ENCODE peak calls at places on chromosome 7, in eight cellular contexts. One of them, this sample, is unnamed.

GRCh38 chr7:44811093-44811492 is 14.6 kb downstream of the PPIA start:
- DNase-seq in NCI-H1105 treated with DMSO at 0.1 percent for 48 hours: no peak
- DNase-seq in T-cell: no peak
- DNase-seq in stimulated activated CD4-positive, alpha-beta T cell treated with anti-CD3 and anti-CD28 coated beads, Interleukin-1b, Interleukin-23, amount 100 ng/mL, for 4 hours: no peak
- DNase-seq in neural progenitor cell: no peak
- DNase-seq in NCI-H1436: no peak
- DNase-seq in T-helper 9 cell: no peak
- DNase-seq in stimulated activated CD8-positive, alpha-beta memory T cell treated with anti-CD3 and anti-CD28 coated beads, Interleukin-4, amount 100 ng/mL, for 4 hours: no peak
- DNase-seq in this sample: no peak

GRCh38 chr7:140714331-140715040 is 18.0 kb downstream of the NDUFB2 start:
- DNase-seq in T-helper 9 cell: no peak
- DNase-seq in NCI-H1105 treated with DMSO at 0.1 percent for 48 hours: no peak
- DNase-seq in NCI-H1436: no peak
- DNase-seq in neural progenitor cell: no peak
- DNase-seq in stimulated activated CD4-positive, alpha-beta T cell treated with anti-CD3 and anti-CD28 coated beads, Interleukin-1b, Interleukin-23, amount 100 ng/mL, for 4 hours: no peak
- DNase-seq in T-cell: no peak
- DNase-seq in stimulated activated CD8-positive, alpha-beta memory T cell treated with anti-CD3 and anti-CD28 coated beads, Interleukin-4, amount 100 ng/mL, for 4 hours: no peak
- DNase-seq in this sample: no peak

GRCh38 chr7:116315293-116315692 is 105.0 kb downstream of the TES start:
- DNase-seq in T-cell: no peak
- DNase-seq in NCI-H1436: no peak
- DNase-seq in T-helper 9 cell: no peak
- DNase-seq in neural progenitor cell: peak
- DNase-seq in NCI-H1105 treated with DMSO at 0.1 percent for 48 hours: no peak
- DNase-seq in stimulated activated CD8-positive, alpha-beta memory T cell treated with anti-CD3 and anti-CD28 coated beads, Interleukin-4, amount 100 ng/mL, for 4 hours: no peak
- DNase-seq in stimulated activated CD4-positive, alpha-beta T cell treated with anti-CD3 and anti-CD28 coated beads, Interleukin-1b, Interleukin-23, amount 100 ng/mL, for 4 hours: no peak
- DNase-seq in this sample: no peak

GRCh38 chr7:30884881-30885280 is 26.8 kb upstream of the AQP1 start:
- DNase-seq in NCI-H1436: no peak
- DNase-seq in stimulated activated CD4-positive, alpha-beta T cell treated with anti-CD3 and anti-CD28 coated beads, Interleukin-1b, Interleukin-23, amount 100 ng/mL, for 4 hours: no peak
- DNase-seq in stimulated activated CD8-positive, alpha-beta memory T cell treated with anti-CD3 and anti-CD28 coated beads, Interleukin-4, amount 100 ng/mL, for 4 hours: no peak
- DNase-seq in T-helper 9 cell: no peak
- DNase-seq in T-cell: no peak
- DNase-seq in NCI-H1105 treated with DMSO at 0.1 percent for 48 hours: no peak
- DNase-seq in neural progenitor cell: no peak
- DNase-seq in this sample: no peak

GRCh38 chr7:28533731-28534531 is 121.6 kb downstream of the CREB5 start:
- DNase-seq in NCI-H1105 treated with DMSO at 0.1 percent for 48 hours: no peak
- DNase-seq in T-cell: no peak
- DNase-seq in NCI-H1436: no peak
- DNase-seq in neural progenitor cell: no peak
- DNase-seq in stimulated activated CD8-positive, alpha-beta memory T cell treated with anti-CD3 and anti-CD28 coated beads, Interleukin-4, amount 100 ng/mL, for 4 hours: no peak
- DNase-seq in stimulated activated CD4-positive, alpha-beta T cell treated with anti-CD3 and anti-CD28 coated beads, Interleukin-1b, Interleukin-23, amount 100 ng/mL, for 4 hours: no peak
- DNase-seq in T-helper 9 cell: no peak
- DNase-seq in this sample: no peak

GRCh38 chr7:157299613-157300405 is 37.0 kb upstream of the DNAJB6 start:
- DNase-seq in T-cell: peak
- DNase-seq in T-helper 9 cell: peak
- DNase-seq in stimulated activated CD8-positive, alpha-beta memory T cell treated with anti-CD3 and anti-CD28 coated beads, Interleukin-4, amount 100 ng/mL, for 4 hours: no peak
- DNase-seq in NCI-H1105 treated with DMSO at 0.1 percent for 48 hours: no peak
- DNase-seq in NCI-H1436: no peak
- DNase-seq in neural progenitor cell: no peak
- DNase-seq in stimulated activated CD4-positive, alpha-beta T cell treated with anti-CD3 and anti-CD28 coated beads, Interleukin-1b, Interleukin-23, amount 100 ng/mL, for 4 hours: peak
- DNase-seq in this sample: no peak

GRCh38 chr7:138388673-138389491 is 71.2 kb upstream of the TRIM24 start:
- DNase-seq in NCI-H1436: no peak
- DNase-seq in T-cell: no peak
- DNase-seq in NCI-H1105 treated with DMSO at 0.1 percent for 48 hours: no peak
- DNase-seq in T-helper 9 cell: no peak
- DNase-seq in stimulated activated CD4-positive, alpha-beta T cell treated with anti-CD3 and anti-CD28 coated beads, Interleukin-1b, Interleukin-23, amount 100 ng/mL, for 4 hours: no peak
- DNase-seq in stimulated activated CD8-positive, alpha-beta memory T cell treated with anti-CD3 and anti-CD28 coated beads, Interleukin-4, amount 100 ng/mL, for 4 hours: no peak
- DNase-seq in neural progenitor cell: no peak
- DNase-seq in this sample: no peak

GRCh38 chr7:142722289-142722794 is 26.9 kb upstream of the PRSS1 start:
- DNase-seq in NCI-H1105 treated with DMSO at 0.1 percent for 48 hours: no peak
- DNase-seq in T-cell: no peak
- DNase-seq in neural progenitor cell: no peak
- DNase-seq in stimulated activated CD4-positive, alpha-beta T cell treated with anti-CD3 and anti-CD28 coated beads, Interleukin-1b, Interleukin-23, amount 100 ng/mL, for 4 hours: no peak
- DNase-seq in stimulated activated CD8-positive, alpha-beta memory T cell treated with anti-CD3 and anti-CD28 coated beads, Interleukin-4, amount 100 ng/mL, for 4 hours: no peak
- DNase-seq in NCI-H1436: no peak
- DNase-seq in T-helper 9 cell: no peak
- DNase-seq in this sample: no peak

GRCh38 chr7:144730224-144730623 is 105.6 kb downstream of the TPK1 start:
- DNase-seq in NCI-H1105 treated with DMSO at 0.1 percent for 48 hours: no peak
- DNase-seq in T-helper 9 cell: no peak
- DNase-seq in stimulated activated CD8-positive, alpha-beta memory T cell treated with anti-CD3 and anti-CD28 coated beads, Interleukin-4, amount 100 ng/mL, for 4 hours: no peak
- DNase-seq in NCI-H1436: no peak
- DNase-seq in neural progenitor cell: no peak
- DNase-seq in T-cell: no peak
- DNase-seq in stimulated activated CD4-positive, alpha-beta T cell treated with anti-CD3 and anti-CD28 coated beads, Interleukin-1b, Interleukin-23, amount 100 ng/mL, for 4 hours: no peak
- DNase-seq in this sample: no peak

GRCh38 chr7:80131675-80132435 is 2.8 kb upstream of the GNAI1 start:
- DNase-seq in stimulated activated CD4-positive, alpha-beta T cell treated with anti-CD3 and anti-CD28 coated beads, Interleukin-1b, Interleukin-23, amount 100 ng/mL, for 4 hours: no peak
- DNase-seq in NCI-H1436: no peak
- DNase-seq in stimulated activated CD8-positive, alpha-beta memory T cell treated with anti-CD3 and anti-CD28 coated beads, Interleukin-4, amount 100 ng/mL, for 4 hours: no peak
- DNase-seq in T-helper 9 cell: no peak
- DNase-seq in neural progenitor cell: no peak
- DNase-seq in T-cell: no peak
- DNase-seq in NCI-H1105 treated with DMSO at 0.1 percent for 48 hours: no peak
- DNase-seq in this sample: no peak

GRCh38 chr7:24911213-24911603 is 68.8 kb downstream of the OSBPL3 start:
- DNase-seq in NCI-H1436: peak
- DNase-seq in T-helper 9 cell: no peak
- DNase-seq in stimulated activated CD8-positive, alpha-beta memory T cell treated with anti-CD3 and anti-CD28 coated beads, Interleukin-4, amount 100 ng/mL, for 4 hours: no peak
- DNase-seq in neural progenitor cell: no peak
- DNase-seq in T-cell: no peak
- DNase-seq in stimulated activated CD4-positive, alpha-beta T cell treated with anti-CD3 and anti-CD28 coated beads, Interleukin-1b, Interleukin-23, amount 100 ng/mL, for 4 hours: no peak
- DNase-seq in NCI-H1105 treated with DMSO at 0.1 percent for 48 hours: peak
- DNase-seq in this sample: no peak

GRCh38 chr7:138002096-138002827 is 376 bp upstream of the CREB3L2 start:
- DNase-seq in NCI-H1105 treated with DMSO at 0.1 percent for 48 hours: peak
- DNase-seq in stimulated activated CD8-positive, alpha-beta memory T cell treated with anti-CD3 and anti-CD28 coated beads, Interleukin-4, amount 100 ng/mL, for 4 hours: peak
- DNase-seq in T-cell: peak
- DNase-seq in stimulated activated CD4-positive, alpha-beta T cell treated with anti-CD3 and anti-CD28 coated beads, Interleukin-1b, Interleukin-23, amount 100 ng/mL, for 4 hours: peak
- DNase-seq in neural progenitor cell: peak
- DNase-seq in NCI-H1436: peak
- DNase-seq in T-helper 9 cell: peak
- DNase-seq in this sample: peak

GRCh38 chr7:101833799-101834198 is 16.4 kb downstream of the CUX1 start:
- DNase-seq in stimulated activated CD4-positive, alpha-beta T cell treated with anti-CD3 and anti-CD28 coated beads, Interleukin-1b, Interleukin-23, amount 100 ng/mL, for 4 hours: no peak
- DNase-seq in stimulated activated CD8-positive, alpha-beta memory T cell treated with anti-CD3 and anti-CD28 coated beads, Interleukin-4, amount 100 ng/mL, for 4 hours: no peak
- DNase-seq in NCI-H1436: no peak
- DNase-seq in T-helper 9 cell: no peak
- DNase-seq in T-cell: no peak
- DNase-seq in neural progenitor cell: no peak
- DNase-seq in NCI-H1105 treated with DMSO at 0.1 percent for 48 hours: no peak
- DNase-seq in this sample: no peak

GRCh38 chr7:2856388-2857169 is 12.5 kb upstream of the GNA12 start:
- DNase-seq in NCI-H1436: peak
- DNase-seq in stimulated activated CD8-positive, alpha-beta memory T cell treated with anti-CD3 and anti-CD28 coated beads, Interleukin-4, amount 100 ng/mL, for 4 hours: no peak
- DNase-seq in stimulated activated CD4-positive, alpha-beta T cell treated with anti-CD3 and anti-CD28 coated beads, Interleukin-1b, Interleukin-23, amount 100 ng/mL, for 4 hours: no peak
- DNase-seq in T-helper 9 cell: no peak
- DNase-seq in neural progenitor cell: no peak
- DNase-seq in NCI-H1105 treated with DMSO at 0.1 percent for 48 hours: no peak
- DNase-seq in T-cell: no peak
- DNase-seq in this sample: no peak

GRCh38 chr7:106112972-106113421 is 885 bp upstream of the SYPL1 start:
- DNase-seq in NCI-H1436: no peak
- DNase-seq in T-helper 9 cell: no peak
- DNase-seq in stimulated activated CD8-positive, alpha-beta memory T cell treated with anti-CD3 and anti-CD28 coated beads, Interleukin-4, amount 100 ng/mL, for 4 hours: no peak
- DNase-seq in neural progenitor cell: no peak
- DNase-seq in stimulated activated CD4-positive, alpha-beta T cell treated with anti-CD3 and anti-CD28 coated beads, Interleukin-1b, Interleukin-23, amount 100 ng/mL, for 4 hours: no peak
- DNase-seq in T-cell: no peak
- DNase-seq in NCI-H1105 treated with DMSO at 0.1 percent for 48 hours: no peak
- DNase-seq in this sample: no peak

GRCh38 chr7:111098926-111099250 is 8.0 kb downstream of the LRRN3 start:
- DNase-seq in T-helper 9 cell: no peak
- DNase-seq in NCI-H1105 treated with DMSO at 0.1 percent for 48 hours: no peak
- DNase-seq in T-cell: no peak
- DNase-seq in neural progenitor cell: no peak
- DNase-seq in stimulated activated CD8-positive, alpha-beta memory T cell treated with anti-CD3 and anti-CD28 coated beads, Interleukin-4, amount 100 ng/mL, for 4 hours: no peak
- DNase-seq in NCI-H1436: no peak
- DNase-seq in stimulated activated CD4-positive, alpha-beta T cell treated with anti-CD3 and anti-CD28 coated beads, Interleukin-1b, Interleukin-23, amount 100 ng/mL, for 4 hours: no peak
- DNase-seq in this sample: no peak

GRCh38 chr7:55964802-55965470 is 551 bp downstream of the NIPSNAP2 start:
- DNase-seq in neural progenitor cell: peak
- DNase-seq in T-cell: peak
- DNase-seq in stimulated activated CD4-positive, alpha-beta T cell treated with anti-CD3 and anti-CD28 coated beads, Interleukin-1b, Interleukin-23, amount 100 ng/mL, for 4 hours: peak
- DNase-seq in NCI-H1105 treated with DMSO at 0.1 percent for 48 hours: peak
- DNase-seq in NCI-H1436: no peak
- DNase-seq in stimulated activated CD8-positive, alpha-beta memory T cell treated with anti-CD3 and anti-CD28 coated beads, Interleukin-4, amount 100 ng/mL, for 4 hours: peak
- DNase-seq in T-helper 9 cell: peak
- DNase-seq in this sample: peak

GRCh38 chr7:44221231-44221791 is 20.5 kb downstream of the YKT6 start:
- DNase-seq in stimulated activated CD8-positive, alpha-beta memory T cell treated with anti-CD3 and anti-CD28 coated beads, Interleukin-4, amount 100 ng/mL, for 4 hours: no peak
- DNase-seq in NCI-H1105 treated with DMSO at 0.1 percent for 48 hours: no peak
- DNase-seq in T-cell: no peak
- DNase-seq in T-helper 9 cell: no peak
- DNase-seq in neural progenitor cell: no peak
- DNase-seq in NCI-H1436: no peak
- DNase-seq in stimulated activated CD4-positive, alpha-beta T cell treated with anti-CD3 and anti-CD28 coated beads, Interleukin-1b, Interleukin-23, amount 100 ng/mL, for 4 hours: no peak
- DNase-seq in this sample: no peak